ENCODE peak calls at places on chromosomes 3 and 15, in nine cellular contexts. One of them, this sample, is unnamed.

GRCh38 chr3:127062926-127063325 is 80.0 kb downstream of the PLXNA1 start:
- DNase-seq in transverse colon: no peak
- DNase-seq in HepG2: no peak
- DNase-seq in SK-N-SH: no peak
- DNase-seq in suprapubic skin: no peak
- DNase-seq in sigmoid colon: peak; percentile 54
- DNase-seq in A549: no peak
- DNase-seq in H1: no peak
- DNase-seq in stomach: no peak
- DNase-seq in this sample: peak; percentile 19

GRCh38 chr3:69161587-69162196 is 39.3 kb upstream of the LMOD3 start:
- DNase-seq in SK-N-SH: peak; percentile 51
- DNase-seq in HepG2: peak; percentile 43
- DNase-seq in transverse colon: no peak
- DNase-seq in suprapubic skin: no peak
- DNase-seq in stomach: no peak
- DNase-seq in H1: no peak
- DNase-seq in A549: peak; percentile 42
- DNase-seq in sigmoid colon: no peak
- DNase-seq in this sample: no peak

GRCh38 chr15:81752149-81752942 is 293.5 kb downstream of the MEX3B start:
- DNase-seq in A549: no peak
- DNase-seq in suprapubic skin: peak; percentile 85
- DNase-seq in stomach: peak; percentile 31
- DNase-seq in sigmoid colon: peak; percentile 76
- DNase-seq in H1: no peak
- DNase-seq in SK-N-SH: peak; percentile 75
- DNase-seq in HepG2: no peak
- DNase-seq in transverse colon: peak; percentile 21
- DNase-seq in this sample: no peak

GRCh38 chr3:139491027-139491700 is 14.8 kb upstream of the RBP2 start:
- DNase-seq in HepG2: peak; percentile 17
- DNase-seq in SK-N-SH: peak; percentile 6
- DNase-seq in H1: no peak
- DNase-seq in suprapubic skin: no peak
- DNase-seq in transverse colon: no peak
- DNase-seq in A549: peak; percentile 6
- DNase-seq in sigmoid colon: no peak
- DNase-seq in stomach: no peak
- DNase-seq in this sample: no peak

GRCh38 chr3:27535809-27536392 is 51.7 kb upstream of the SLC4A7 start:
- DNase-seq in SK-N-SH: no peak
- DNase-seq in HepG2: no peak
- DNase-seq in A549: peak; percentile 75
- DNase-seq in transverse colon: no peak
- DNase-seq in stomach: no peak
- DNase-seq in H1: no peak
- DNase-seq in suprapubic skin: no peak
- DNase-seq in sigmoid colon: no peak
- DNase-seq in this sample: no peak

GRCh38 chr3:65879372-65879771 is 159.3 kb downstream of the MAGI1 start:
- DNase-seq in stomach: no peak
- DNase-seq in SK-N-SH: no peak
- DNase-seq in HepG2: no peak
- DNase-seq in suprapubic skin: no peak
- DNase-seq in H1: no peak
- DNase-seq in transverse colon: no peak
- DNase-seq in sigmoid colon: no peak
- DNase-seq in A549: no peak
- DNase-seq in this sample: no peak

GRCh38 chr15:66080791-66081475 is 172.6 kb downstream of the MEGF11 start:
- DNase-seq in suprapubic skin: peak; percentile 21
- DNase-seq in A549: peak; percentile 40
- DNase-seq in stomach: no peak
- DNase-seq in HepG2: peak; percentile 72
- DNase-seq in sigmoid colon: peak; percentile 58
- DNase-seq in SK-N-SH: peak; percentile 58
- DNase-seq in H1: no peak
- DNase-seq in transverse colon: peak; percentile 51
- DNase-seq in this sample: peak; percentile 76

GRCh38 chr15:96273317-96274086 is 57.0 kb upstream of the NR2F2 start:
- DNase-seq in SK-N-SH: no peak
- DNase-seq in transverse colon: no peak
- DNase-seq in stomach: no peak
- DNase-seq in A549: peak; percentile 69
- DNase-seq in HepG2: no peak
- DNase-seq in sigmoid colon: no peak
- DNase-seq in suprapubic skin: no peak
- DNase-seq in H1: no peak
- DNase-seq in this sample: no peak

GRCh38 chr3:136543385-136543784 is 208.8 kb downstream of the STAG1 start:
- DNase-seq in SK-N-SH: no peak
- DNase-seq in A549: no peak
- DNase-seq in stomach: no peak
- DNase-seq in HepG2: no peak
- DNase-seq in sigmoid colon: no peak
- DNase-seq in transverse colon: no peak
- DNase-seq in H1: no peak
- DNase-seq in suprapubic skin: no peak
- DNase-seq in this sample: no peak

GRCh38 chr3:11282250-11283125 is 10.3 kb downstream of the ATG7 start:
- DNase-seq in SK-N-SH: no peak
- DNase-seq in transverse colon: peak; percentile 27
- DNase-seq in H1: no peak
- DNase-seq in HepG2: no peak
- DNase-seq in A549: no peak
- DNase-seq in suprapubic skin: no peak
- DNase-seq in stomach: no peak
- DNase-seq in sigmoid colon: peak; percentile 86
- DNase-seq in this sample: peak; percentile 57

GRCh38 chr3:27281671-27282150 is 87.5 kb downstream of the NEK10 start:
- DNase-seq in stomach: no peak
- DNase-seq in sigmoid colon: no peak
- DNase-seq in SK-N-SH: no peak
- DNase-seq in transverse colon: no peak
- DNase-seq in suprapubic skin: no peak
- DNase-seq in A549: no peak
- DNase-seq in H1: no peak
- DNase-seq in HepG2: peak; percentile 92
- DNase-seq in this sample: no peak

GRCh38 chr3:151346292-151346691 is 16.9 kb upstream of the P2RY13 start:
- DNase-seq in sigmoid colon: no peak
- DNase-seq in A549: no peak
- DNase-seq in stomach: no peak
- DNase-seq in suprapubic skin: no peak
- DNase-seq in SK-N-SH: no peak
- DNase-seq in HepG2: no peak
- DNase-seq in transverse colon: no peak
- DNase-seq in H1: no peak
- DNase-seq in this sample: no peak

GRCh38 chr3:9422712-9423424 is 25.5 kb downstream of the SETD5 start:
- DNase-seq in sigmoid colon: peak; percentile 95
- DNase-seq in transverse colon: peak; percentile 87
- DNase-seq in stomach: peak; percentile 87
- DNase-seq in H1: no peak
- DNase-seq in HepG2: peak; percentile 98
- DNase-seq in SK-N-SH: peak; percentile 74
- DNase-seq in A549: peak; percentile 90
- DNase-seq in suprapubic skin: peak; percentile 89
- DNase-seq in this sample: peak; percentile 82

GRCh38 chr3:149941186-149941585 is 29.5 kb downstream of the PFN2 start:
- DNase-seq in A549: no peak
- DNase-seq in stomach: no peak
- DNase-seq in HepG2: no peak
- DNase-seq in sigmoid colon: no peak
- DNase-seq in suprapubic skin: no peak
- DNase-seq in SK-N-SH: no peak
- DNase-seq in H1: no peak
- DNase-seq in transverse colon: no peak
- DNase-seq in this sample: no peak

GRCh38 chr15:29773816-29774215 is 48.5 kb downstream of the TJP1 start:
- DNase-seq in A549: no peak
- DNase-seq in suprapubic skin: no peak
- DNase-seq in SK-N-SH: no peak
- DNase-seq in transverse colon: no peak
- DNase-seq in stomach: no peak
- DNase-seq in HepG2: no peak
- DNase-seq in sigmoid colon: no peak
- DNase-seq in H1: no peak
- DNase-seq in this sample: no peak

GRCh38 chr15:29773000-29773399 is 49.3 kb downstream of the TJP1 start:
- DNase-seq in transverse colon: no peak
- DNase-seq in stomach: no peak
- DNase-seq in H1: no peak
- DNase-seq in SK-N-SH: no peak
- DNase-seq in suprapubic skin: no peak
- DNase-seq in A549: no peak
- DNase-seq in sigmoid colon: no peak
- DNase-seq in HepG2: no peak
- DNase-seq in this sample: no peak

GRCh38 chr15:29778382-29778781 is 43.9 kb downstream of the TJP1 start:
- DNase-seq in A549: no peak
- DNase-seq in SK-N-SH: no peak
- DNase-seq in transverse colon: no peak
- DNase-seq in HepG2: no peak
- DNase-seq in stomach: no peak
- DNase-seq in sigmoid colon: no peak
- DNase-seq in H1: no peak
- DNase-seq in suprapubic skin: no peak
- DNase-seq in this sample: no peak

GRCh38 chr15:29776859-29777258 is 45.4 kb downstream of the TJP1 start:
- DNase-seq in sigmoid colon: no peak
- DNase-seq in suprapubic skin: no peak
- DNase-seq in A549: no peak
- DNase-seq in H1: no peak
- DNase-seq in HepG2: peak; percentile 4
- DNase-seq in SK-N-SH: no peak
- DNase-seq in transverse colon: no peak
- DNase-seq in stomach: no peak
- DNase-seq in this sample: no peak

GRCh38 chr15:29774900-29775299 is 47.4 kb downstream of the TJP1 start:
- DNase-seq in stomach: no peak
- DNase-seq in HepG2: peak; percentile 21
- DNase-seq in sigmoid colon: no peak
- DNase-seq in suprapubic skin: no peak
- DNase-seq in A549: peak; percentile 87
- DNase-seq in SK-N-SH: no peak
- DNase-seq in H1: no peak
- DNase-seq in transverse colon: no peak
- DNase-seq in this sample: no peak
- H3K4me1 ChIP-seq in stomach: no peaks in the 10 kb centered on the region
- H3K4me1 ChIP-seq in HepG2: peaks cover 39% of the 10 kb centered on the region
- H3K4me1 ChIP-seq in sigmoid colon: peaks cover 8% of the 10 kb centered on the region
- H3K4me1 ChIP-seq in suprapubic skin: no peaks in the 10 kb centered on the region
- H3K4me1 ChIP-seq in A549: peaks cover 67% of the 10 kb centered on the region
- H3K4me1 ChIP-seq in SK-N-SH: peaks cover 5% of the 10 kb centered on the region
- H3K4me1 ChIP-seq in H1: peaks cover 2% of the 10 kb centered on the region
- H3K4me1 ChIP-seq in transverse colon: no peaks in the 10 kb centered on the region
- H3K4me1 ChIP-seq in this sample: no peaks in the 10 kb centered on the region

GRCh38 chr3:197907196-197907595 is 42.8 kb upstream of the RPL35A start:
- DNase-seq in HepG2: no peak
- DNase-seq in transverse colon: no peak
- DNase-seq in SK-N-SH: no peak
- DNase-seq in suprapubic skin: no peak
- DNase-seq in sigmoid colon: no peak
- DNase-seq in H1: no peak
- DNase-seq in stomach: no peak
- DNase-seq in A549: no peak
- DNase-seq in this sample: no peak
- H3K4me3 ChIP-seq in HepG2: no peak overlapping the region
- H3K4me3 ChIP-seq in transverse colon: no peak overlapping the region
- H3K4me3 ChIP-seq in SK-N-SH: no peak overlapping the region
- H3K4me3 ChIP-seq in suprapubic skin: no peak overlapping the region
- H3K4me3 ChIP-seq in sigmoid colon: no peak overlapping the region
- H3K4me3 ChIP-seq in H1: no peak overlapping the region
- H3K4me3 ChIP-seq in stomach: no peak overlapping the region
- H3K4me3 ChIP-seq in A549: no peak overlapping the region
- H3K4me3 ChIP-seq in this sample: no peak overlapping the region

GRCh38 chr15:70584441-70584837 is 178.9 kb downstream of the UACA start:
- DNase-seq in sigmoid colon: no peak
- DNase-seq in SK-N-SH: no peak
- DNase-seq in HepG2: no peak
- DNase-seq in H1: no peak
- DNase-seq in A549: no peak
- DNase-seq in stomach: peak; percentile 10
- DNase-seq in transverse colon: no peak
- DNase-seq in suprapubic skin: peak; percentile 39
- DNase-seq in this sample: no peak
- TF ChIP-seq EP300 in sigmoid colon: no peak
- TF ChIP-seq EP300 in SK-N-SH: no peak
- TF ChIP-seq EP300 in HepG2: no peak
- TF ChIP-seq EP300 in H1: no peak
- TF ChIP-seq EP300 in A549: no peak
- TF ChIP-seq EP300 in stomach: no peak
- TF ChIP-seq EP300 in transverse colon: no peak
- TF ChIP-seq EP300 in suprapubic skin: no peak
- TF ChIP-seq EP300 in this sample: no peak

GRCh38 chr3:98741121-98741716 is 21.9 kb upstream of the ST3GAL6 start:
- DNase-seq in A549: peak; percentile 10
- DNase-seq in HepG2: peak; percentile 27
- DNase-seq in suprapubic skin: no peak
- DNase-seq in H1: no peak
- DNase-seq in sigmoid colon: no peak
- DNase-seq in SK-N-SH: no peak
- DNase-seq in transverse colon: no peak
- DNase-seq in stomach: no peak
- DNase-seq in this sample: no peak

GRCh38 chr3:98744283-98744682 is 18.9 kb upstream of the ST3GAL6 start:
- DNase-seq in sigmoid colon: no peak
- DNase-seq in SK-N-SH: no peak
- DNase-seq in HepG2: no peak
- DNase-seq in A549: no peak
- DNase-seq in transverse colon: no peak
- DNase-seq in H1: no peak
- DNase-seq in suprapubic skin: no peak
- DNase-seq in stomach: no peak
- DNase-seq in this sample: no peak

GRCh38 chr3:98740324-98740723 is 22.8 kb upstream of the ST3GAL6 start:
- DNase-seq in stomach: no peak
- DNase-seq in suprapubic skin: no peak
- DNase-seq in sigmoid colon: no peak
- DNase-seq in transverse colon: no peak
- DNase-seq in H1: no peak
- DNase-seq in A549: no peak
- DNase-seq in HepG2: no peak
- DNase-seq in SK-N-SH: no peak
- DNase-seq in this sample: no peak

GRCh38 chr3:98745718-98746117 is 17.4 kb upstream of the ST3GAL6 start:
- DNase-seq in HepG2: no peak
- DNase-seq in transverse colon: no peak
- DNase-seq in SK-N-SH: no peak
- DNase-seq in sigmoid colon: no peak
- DNase-seq in stomach: no peak
- DNase-seq in A549: no peak
- DNase-seq in H1: no peak
- DNase-seq in suprapubic skin: no peak
- DNase-seq in this sample: no peak

DNA sequence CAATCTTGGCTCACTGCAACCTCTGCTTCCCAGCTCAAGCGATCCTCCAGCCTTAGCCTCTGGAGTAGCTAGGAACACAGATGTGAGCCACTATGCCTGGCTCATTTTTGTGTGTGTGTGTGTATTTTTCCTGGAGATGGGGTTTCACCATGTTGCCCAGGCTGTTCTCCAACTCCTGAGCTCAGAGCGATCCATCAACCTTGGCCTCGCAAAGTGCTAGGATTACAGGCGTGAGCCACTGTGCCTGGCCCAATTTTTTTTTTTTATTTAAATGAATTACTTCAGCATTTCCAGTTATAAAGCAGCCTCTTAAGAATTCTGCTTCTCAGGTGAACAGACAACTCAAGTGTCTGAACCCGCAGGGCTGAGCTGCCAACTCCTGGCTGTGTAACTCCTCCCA is 20.1 kb upstream of the ST3GAL6 start:
- DNase-seq in suprapubic skin: no peak
- DNase-seq in sigmoid colon: no peak
- DNase-seq in HepG2: no peak
- DNase-seq in A549: no peak
- DNase-seq in transverse colon: no peak
- DNase-seq in H1: no peak
- DNase-seq in stomach: no peak
- DNase-seq in SK-N-SH: no peak
- DNase-seq in this sample: no peak
- H3K4me1 ChIP-seq in suprapubic skin: peaks cover 4% of the 10 kb centered on the region
- H3K4me1 ChIP-seq in sigmoid colon: no peaks in the 10 kb centered on the region
- H3K4me1 ChIP-seq in HepG2: peaks cover 82% of the 10 kb centered on the region
- H3K4me1 ChIP-seq in A549: peaks cover 17% of the 10 kb centered on the region
- H3K4me1 ChIP-seq in transverse colon: no peaks in the 10 kb centered on the region
- H3K4me1 ChIP-seq in H1: no peaks in the 10 kb centered on the region
- H3K4me1 ChIP-seq in stomach: peaks cover 11% of the 10 kb centered on the region
- H3K4me1 ChIP-seq in SK-N-SH: peaks cover 7% of the 10 kb centered on the region
- H3K4me1 ChIP-seq in this sample: no peaks in the 10 kb centered on the region

This sample was measured in ovary.